ENCODE peak calls at places on chromosomes 3 and 15, in five cellular contexts. P, H, B, I and O are unnamed samples.

GRCh38 chr3:13145131-13145825 is 72.0 kb upstream of the IQSEC1 start:
- DNase-seq in P (no peak), H (no peak), B (no peak), I (no peak), O (no peak)

GRCh38 chr3:185473290-185473815 is 25.5 kb downstream of the TMEM41A start:
- DNase-seq in P (peak), H (no peak), B (no peak), I (no peak), O (no peak)

GRCh38 chr3:135452881-135453280 is 512.6 kb upstream of the PPP2R3A start:
- DNase-seq in P (no peak), H (no peak), B (no peak), I (no peak), O (peak)

GRCh38 chr3:143445118-143445517 is 325.5 kb downstream of the CHST2 start:
- DNase-seq in P (no peak), H (no peak), B (no peak), I (no peak), O (no peak)

GRCh38 chr3:23183731-23184130 is 19.4 kb upstream of the UBE2E2 start:
- DNase-seq in P (peak), H (no peak), B (no peak), I (peak), O (peak)

GRCh38 chr3:6807967-6808588 is 52.8 kb upstream of the GRM7 start:
- DNase-seq in P (no peak), H (no peak), B (peak), I (no peak), O (no peak)

GRCh38 chr3:36482259-36482658 is 102.0 kb downstream of the STAC start:
- DNase-seq in P (no peak), H (no peak), B (no peak), I (no peak), O (no peak)

GRCh38 chr15:85133709-85134108 is 152.1 kb downstream of the PDE8A start:
- DNase-seq in P (no peak), H (no peak), B (no peak), I (no peak), O (no peak)

GRCh38 chr15:90557651-90558084 is 27.9 kb downstream of the CRTC3 start:
- DNase-seq in P (peak), H (peak), B (no peak), I (no peak), O (no peak)

GRCh38 chr3:10668077-10668476 is 148.0 kb upstream of the SLC6A11 start:
- DNase-seq in P (no peak), H (no peak), B (no peak), I (no peak), O (no peak)

GRCh38 chr3:180447156-180447555 is 154.8 kb upstream of the TTC14 start:
- DNase-seq in P (no peak), H (no peak), B (no peak), I (no peak), O (no peak)

GRCh38 chr15:98671060-98672008 is 23.0 kb downstream of the IGF1R start:
- DNase-seq in P (no peak), H (no peak), B (no peak), I (peak), O (no peak)

GRCh38 chr15:31346367-31347066 is 19.9 kb downstream of the KLF13 start:
- DNase-seq in P (no peak), H (no peak), B (no peak), I (no peak), O (no peak)

GRCh38 chr15:29802411-29802810 is 19.9 kb downstream of the TJP1 start:
- DNase-seq in P (no peak), H (no peak), B (no peak), I (no peak), O (no peak)

GRCh38 chr3:32699429-32699828 is 14.4 kb downstream of the CNOT10 start:
- DNase-seq in P (no peak), H (no peak), B (no peak), I (no peak), O (no peak)